ENCODE peak calls at places on chromosomes 12 and 14, in nine cellular contexts. S is NT2/D1, M is left colon, P is A549, W is B cell, D is fibroblast of mammary gland, K is sigmoid colon, E is thyroid gland, V is mammary epithelial cell. J is an unnamed sample.

GRCh38 chr12:52798003-52798670 is 2.2 kb upstream of the KRT3 start:
- DNase-seq in P (no peak), E (no peak), M (no peak), D (peak; percentile 70), W (no peak), V (peak; percentile 69), K (no peak), S (no peak), J (no peak)

GRCh38 chr12:30962047-30962446 is 35.5 kb downstream of the TSPAN11 start:
- DNase-seq in W (no peak), E (no peak), M (no peak), V (no peak), S (no peak), D (no peak), P (no peak), K (no peak), J (no peak)

GRCh38 chr14:25049559-25050493 is at the start of gene STXBP6:
- DNase-seq in W (peak; percentile 24), S (no peak), K (peak; percentile 89), E (peak; percentile 87), V (peak; percentile 62), P (peak; percentile 35), D (peak; percentile 42), M (peak; percentile 74), J (peak; percentile 77)

GRCh38 chr12:108004368-108004767 is 124.7 kb upstream of the WSCD2 start:
- DNase-seq in V (no peak), D (no peak), M (no peak), E (no peak), K (no peak), W (no peak), P (no peak), S (peak; percentile 15), J (no peak)

GRCh38 chr12:49189731-49190314 is 943 bp upstream of the TUBA1A start:
- DNase-seq in S (no peak), D (no peak), V (no peak), W (no peak), K (no peak), P (no peak), M (no peak), E (no peak), J (no peak)

GRCh38 chr12:119334459-119335170 is at the start of gene CCDC60:
- DNase-seq in W (no peak), S (peak; percentile 69), M (peak; percentile 38), K (no peak), E (no peak), D (no peak), P (no peak), V (no peak), J (peak; percentile 64)

GRCh38 chr12:104477812-104478388 is 21.2 kb downstream of the CHST11 start:
- DNase-seq in E (no peak), W (no peak), M (no peak), D (no peak), S (no peak), P (no peak), V (no peak), K (no peak), J (no peak)

GRCh38 chr12:116559330-116560080 is at the start of gene MAP1LC3B2:
- DNase-seq in M (peak; percentile 90), W (peak; percentile 74), P (peak; percentile 60), S (no peak), V (peak; percentile 99), D (peak; percentile 77), E (peak; percentile 80), K (peak; percentile 76), J (peak; percentile 72)

GRCh38 chr14:32404784-32405573 is 75.9 kb downstream of the AKAP6 start:
- DNase-seq in D (no peak), M (no peak), E (no peak), V (no peak), S (no peak), P (no peak), W (no peak), K (no peak), J (no peak)

GRCh38 chr12:64733857-64734256 is 25.3 kb downstream of the GNS start:
- DNase-seq in D (peak; percentile 15), P (peak; percentile 36), E (peak; percentile 28), V (peak; percentile 92), W (no peak), M (no peak), S (no peak), K (no peak), J (no peak)

GRCh38 chr12:96431067-96431466 is 30.8 kb upstream of the CDK17 start:
- DNase-seq in D (no peak), W (no peak), E (no peak), K (no peak), P (no peak), M (no peak), V (no peak), S (peak; percentile 42), J (no peak)

J was measured in prostate gland.